ENCODE peak calls at places on chromosomes 1 and 21, in nine cellular contexts. One of them, this sample, is unnamed.

GRCh38 chr1:197737916-197738315 is 37.4 kb downstream of the DENND1B start:
- DNase-seq in mesenchymal stem cell: no peak
- DNase-seq in foreskin fibroblast: no peak
- DNase-seq in Peyer's patch: no peak
- DNase-seq in fibroblast of lung: no peak
- DNase-seq in GM23338: no peak
- DNase-seq in HAP-1: no peak
- DNase-seq in GM23248: no peak
- DNase-seq in NT2/D1: no peak
- DNase-seq in this sample: no peak

GRCh38 chr1:209839875-209840491 is 12.2 kb downstream of the UTP25 start:
- DNase-seq in Peyer's patch: peak
- DNase-seq in foreskin fibroblast: peak
- DNase-seq in mesenchymal stem cell: peak
- DNase-seq in NT2/D1: no peak
- DNase-seq in HAP-1: no peak
- DNase-seq in GM23338: no peak
- DNase-seq in GM23248: peak
- DNase-seq in fibroblast of lung: peak
- DNase-seq in this sample: peak

GRCh38 chr1:56578664-56578962 is 750 bp downstream of the PLPP3 start:
- DNase-seq in GM23248: no peak
- DNase-seq in NT2/D1: no peak
- DNase-seq in mesenchymal stem cell: no peak
- DNase-seq in Peyer's patch: no peak
- DNase-seq in foreskin fibroblast: peak
- DNase-seq in GM23338: no peak
- DNase-seq in fibroblast of lung: no peak
- DNase-seq in HAP-1: no peak
- DNase-seq in this sample: no peak

GRCh38 chr1:109628540-109629321 is 9.1 kb downstream of the AMPD2 start:
- DNase-seq in GM23248: peak
- DNase-seq in Peyer's patch: no peak
- DNase-seq in NT2/D1: no peak
- DNase-seq in fibroblast of lung: no peak
- DNase-seq in GM23338: no peak
- DNase-seq in mesenchymal stem cell: no peak
- DNase-seq in foreskin fibroblast: no peak
- DNase-seq in HAP-1: peak
- DNase-seq in this sample: no peak

GRCh38 chr1:58900401-58900800 is 116.6 kb upstream of the JUN start:
- DNase-seq in GM23248: no peak
- DNase-seq in GM23338: no peak
- DNase-seq in HAP-1: no peak
- DNase-seq in mesenchymal stem cell: no peak
- DNase-seq in NT2/D1: no peak
- DNase-seq in Peyer's patch: no peak
- DNase-seq in foreskin fibroblast: peak
- DNase-seq in fibroblast of lung: peak
- DNase-seq in this sample: no peak

GRCh38 chr1:147717051-147717705 is 43.2 kb downstream of the GJA5 start:
- DNase-seq in mesenchymal stem cell: no peak
- DNase-seq in HAP-1: no peak
- DNase-seq in GM23248: no peak
- DNase-seq in fibroblast of lung: no peak
- DNase-seq in NT2/D1: no peak
- DNase-seq in GM23338: no peak
- DNase-seq in foreskin fibroblast: no peak
- DNase-seq in Peyer's patch: peak
- DNase-seq in this sample: no peak

GRCh38 chr1:200058341-200058740 is 30.8 kb downstream of the NR5A2 start:
- DNase-seq in HAP-1: no peak
- DNase-seq in GM23248: no peak
- DNase-seq in GM23338: no peak
- DNase-seq in fibroblast of lung: no peak
- DNase-seq in mesenchymal stem cell: no peak
- DNase-seq in foreskin fibroblast: no peak
- DNase-seq in NT2/D1: no peak
- DNase-seq in Peyer's patch: no peak
- DNase-seq in this sample: no peak

GRCh38 chr1:79042117-79042516 is 35.6 kb upstream of the ADGRL4 start:
- DNase-seq in GM23248: peak
- DNase-seq in HAP-1: no peak
- DNase-seq in GM23338: no peak
- DNase-seq in fibroblast of lung: peak
- DNase-seq in Peyer's patch: no peak
- DNase-seq in mesenchymal stem cell: peak
- DNase-seq in foreskin fibroblast: peak
- DNase-seq in NT2/D1: no peak
- DNase-seq in this sample: peak

GRCh38 chr1:160353223-160353622 is 10.0 kb downstream of the NCSTN start:
- DNase-seq in foreskin fibroblast: no peak
- DNase-seq in fibroblast of lung: no peak
- DNase-seq in HAP-1: no peak
- DNase-seq in Peyer's patch: peak
- DNase-seq in mesenchymal stem cell: peak
- DNase-seq in GM23338: no peak
- DNase-seq in NT2/D1: no peak
- DNase-seq in GM23248: peak
- DNase-seq in this sample: peak

GRCh38 chr1:28028873-28029654 is 59.3 kb downstream of the EYA3 start:
- DNase-seq in HAP-1: no peak
- DNase-seq in fibroblast of lung: no peak
- DNase-seq in GM23338: no peak
- DNase-seq in foreskin fibroblast: peak
- DNase-seq in mesenchymal stem cell: peak
- DNase-seq in Peyer's patch: no peak
- DNase-seq in GM23248: peak
- DNase-seq in NT2/D1: no peak
- DNase-seq in this sample: peak

GRCh38 chr1:113721010-113721409 is 38.3 kb downstream of the PHTF1 start:
- DNase-seq in fibroblast of lung: no peak
- DNase-seq in GM23248: no peak
- DNase-seq in Peyer's patch: no peak
- DNase-seq in NT2/D1: no peak
- DNase-seq in HAP-1: no peak
- DNase-seq in foreskin fibroblast: no peak
- DNase-seq in mesenchymal stem cell: no peak
- DNase-seq in GM23338: no peak
- DNase-seq in this sample: no peak

GRCh38 chr1:32144033-32144432 is 35.4 kb upstream of the TXLNA start:
- DNase-seq in foreskin fibroblast: no peak
- DNase-seq in GM23248: no peak
- DNase-seq in HAP-1: no peak
- DNase-seq in GM23338: no peak
- DNase-seq in fibroblast of lung: peak
- DNase-seq in Peyer's patch: no peak
- DNase-seq in mesenchymal stem cell: no peak
- DNase-seq in NT2/D1: no peak
- DNase-seq in this sample: no peak

GRCh38 chr1:109255097-109255651 is 5.8 kb downstream of the CELSR2 start:
- DNase-seq in GM23338: peak
- DNase-seq in GM23248: no peak
- DNase-seq in HAP-1: no peak
- DNase-seq in mesenchymal stem cell: no peak
- DNase-seq in fibroblast of lung: no peak
- DNase-seq in Peyer's patch: no peak
- DNase-seq in foreskin fibroblast: no peak
- DNase-seq in NT2/D1: no peak
- DNase-seq in this sample: no peak

GRCh38 chr21:31330144-31330483 is 13.9 kb downstream of the TIAM1 start:
- DNase-seq in GM23248: no peak
- DNase-seq in fibroblast of lung: no peak
- DNase-seq in HAP-1: no peak
- DNase-seq in Peyer's patch: no peak
- DNase-seq in GM23338: no peak
- DNase-seq in foreskin fibroblast: no peak
- DNase-seq in NT2/D1: no peak
- DNase-seq in mesenchymal stem cell: no peak
- DNase-seq in this sample: no peak

GRCh38 chr1:33429846-33430750 is 797 bp downstream of the PHC2 start:
- DNase-seq in Peyer's patch: peak
- DNase-seq in NT2/D1: no peak
- DNase-seq in mesenchymal stem cell: peak
- DNase-seq in fibroblast of lung: no peak
- DNase-seq in HAP-1: no peak
- DNase-seq in GM23338: peak
- DNase-seq in foreskin fibroblast: no peak
- DNase-seq in GM23248: peak
- DNase-seq in this sample: peak

GRCh38 chr21:25421327-25422028 is 185.8 kb downstream of the MRPL39 start:
- DNase-seq in NT2/D1: peak
- DNase-seq in HAP-1: peak
- DNase-seq in GM23248: peak
- DNase-seq in Peyer's patch: peak
- DNase-seq in foreskin fibroblast: peak
- DNase-seq in mesenchymal stem cell: peak
- DNase-seq in fibroblast of lung: peak
- DNase-seq in GM23338: peak
- DNase-seq in this sample: peak

GRCh38 chr21:45530423-45531113 is 11.7 kb downstream of the SLC19A1 start:
- DNase-seq in fibroblast of lung: no peak
- DNase-seq in NT2/D1: no peak
- DNase-seq in GM23248: no peak
- DNase-seq in HAP-1: no peak
- DNase-seq in foreskin fibroblast: no peak
- DNase-seq in Peyer's patch: peak
- DNase-seq in mesenchymal stem cell: no peak
- DNase-seq in GM23338: no peak
- DNase-seq in this sample: no peak

GRCh38 chr1:109687641-109688499 is at the start of gene GSTM1:
- DNase-seq in NT2/D1: peak
- DNase-seq in GM23248: no peak
- DNase-seq in mesenchymal stem cell: peak
- DNase-seq in HAP-1: no peak
- DNase-seq in fibroblast of lung: peak
- DNase-seq in Peyer's patch: peak
- DNase-seq in foreskin fibroblast: peak
- DNase-seq in GM23338: no peak
- DNase-seq in this sample: peak

GRCh38 chr1:20373764-20374163 is 83.1 kb downstream of the VWA5B1 start:
- DNase-seq in GM23248: peak
- DNase-seq in NT2/D1: no peak
- DNase-seq in mesenchymal stem cell: no peak
- DNase-seq in GM23338: no peak
- DNase-seq in foreskin fibroblast: no peak
- DNase-seq in Peyer's patch: no peak
- DNase-seq in fibroblast of lung: no peak
- DNase-seq in HAP-1: no peak
- DNase-seq in this sample: no peak

GRCh38 chr1:168320805-168321577 is 40.3 kb downstream of the TBX19 start:
- DNase-seq in GM23248: peak
- DNase-seq in Peyer's patch: no peak
- DNase-seq in HAP-1: no peak
- DNase-seq in mesenchymal stem cell: peak
- DNase-seq in GM23338: no peak
- DNase-seq in fibroblast of lung: peak
- DNase-seq in NT2/D1: peak
- DNase-seq in foreskin fibroblast: peak
- DNase-seq in this sample: peak

GRCh38 chr1:231603598-231604275 is 22.9 kb upstream of the DISC1 start:
- DNase-seq in foreskin fibroblast: peak
- DNase-seq in GM23248: peak
- DNase-seq in HAP-1: peak
- DNase-seq in fibroblast of lung: peak
- DNase-seq in Peyer's patch: peak
- DNase-seq in mesenchymal stem cell: peak
- DNase-seq in NT2/D1: peak
- DNase-seq in GM23338: peak
- DNase-seq in this sample: peak

DNA sequence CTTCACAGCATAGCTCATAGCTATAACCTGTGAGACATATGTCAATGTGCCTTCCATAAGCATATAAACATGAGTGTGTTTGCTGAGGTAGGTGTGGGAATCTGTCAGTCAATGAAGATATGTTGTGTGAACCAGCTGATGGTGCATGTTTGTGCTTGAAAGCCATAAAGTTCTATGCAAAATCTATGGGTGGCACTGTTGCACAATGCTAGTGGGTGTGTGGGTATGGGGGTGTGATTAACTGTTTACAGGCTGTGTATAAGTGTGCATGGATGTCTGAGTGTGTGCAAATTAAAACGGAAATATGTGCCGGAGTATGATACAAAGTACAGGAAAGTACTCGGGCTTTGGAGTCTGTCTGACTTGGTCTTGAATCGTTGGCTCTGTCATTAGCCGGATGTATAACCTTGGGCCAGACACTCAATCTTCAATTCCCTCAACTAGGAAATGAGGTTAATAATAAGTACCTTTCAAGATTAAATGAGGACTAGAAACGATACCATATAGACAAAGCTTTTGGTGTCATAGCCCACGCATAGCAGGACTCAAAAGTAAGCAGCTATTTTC is 926 bp upstream of the ATP2B4 start:
- DNase-seq in GM23338: no peak
- DNase-seq in HAP-1: peak
- DNase-seq in fibroblast of lung: peak
- DNase-seq in NT2/D1: no peak
- DNase-seq in mesenchymal stem cell: no peak
- DNase-seq in Peyer's patch: peak
- DNase-seq in GM23248: peak
- DNase-seq in foreskin fibroblast: peak
- DNase-seq in this sample: peak
- H3K4me3 ChIP-seq in GM23338: peak
- H3K4me3 ChIP-seq in HAP-1: peak
- H3K4me3 ChIP-seq in fibroblast of lung: peak
- H3K4me3 ChIP-seq in NT2/D1: peak
- H3K4me3 ChIP-seq in mesenchymal stem cell: peak
- H3K4me3 ChIP-seq in Peyer's patch: no peak
- H3K4me3 ChIP-seq in GM23248: peak
- H3K4me3 ChIP-seq in foreskin fibroblast: peak
- H3K4me3 ChIP-seq in this sample: no peak

GRCh38 chr1:75130312-75130677 is 3.9 kb upstream of the LHX8 start:
- DNase-seq in HAP-1: no peak
- DNase-seq in GM23338: peak
- DNase-seq in fibroblast of lung: no peak
- DNase-seq in Peyer's patch: no peak
- DNase-seq in NT2/D1: no peak
- DNase-seq in mesenchymal stem cell: no peak
- DNase-seq in GM23248: no peak
- DNase-seq in foreskin fibroblast: no peak
- DNase-seq in this sample: no peak
- H3K4me3 ChIP-seq in HAP-1: no peak
- H3K4me3 ChIP-seq in GM23338: peak
- H3K4me3 ChIP-seq in fibroblast of lung: no peak
- H3K4me3 ChIP-seq in Peyer's patch: no peak
- H3K4me3 ChIP-seq in NT2/D1: peak
- H3K4me3 ChIP-seq in mesenchymal stem cell: no peak
- H3K4me3 ChIP-seq in GM23248: no peak
- H3K4me3 ChIP-seq in foreskin fibroblast: no peak
- H3K4me3 ChIP-seq in this sample: no peak

GRCh38 chr1:1306070-1306660 is 1.6 kb downstream of the ACAP3 start:
- DNase-seq in mesenchymal stem cell: peak
- DNase-seq in fibroblast of lung: no peak
- DNase-seq in HAP-1: peak
- DNase-seq in Peyer's patch: no peak
- DNase-seq in GM23338: peak
- DNase-seq in GM23248: peak
- DNase-seq in foreskin fibroblast: peak
- DNase-seq in NT2/D1: no peak
- DNase-seq in this sample: no peak
- H3K4me3 ChIP-seq in mesenchymal stem cell: peak
- H3K4me3 ChIP-seq in fibroblast of lung: peak
- H3K4me3 ChIP-seq in HAP-1: peak
- H3K4me3 ChIP-seq in Peyer's patch: peak
- H3K4me3 ChIP-seq in GM23338: peak
- H3K4me3 ChIP-seq in GM23248: peak
- H3K4me3 ChIP-seq in foreskin fibroblast: peak
- H3K4me3 ChIP-seq in NT2/D1: peak
- H3K4me3 ChIP-seq in this sample: peak

GRCh38 chr1:185439727-185440415 is 122.8 kb upstream of the IVNS1ABP start:
- DNase-seq in foreskin fibroblast: peak
- DNase-seq in GM23338: no peak
- DNase-seq in fibroblast of lung: no peak
- DNase-seq in Peyer's patch: no peak
- DNase-seq in NT2/D1: no peak
- DNase-seq in HAP-1: no peak
- DNase-seq in mesenchymal stem cell: peak
- DNase-seq in GM23248: peak
- DNase-seq in this sample: peak
- H3K4me3 ChIP-seq in foreskin fibroblast: no peak
- H3K4me3 ChIP-seq in GM23338: no peak
- H3K4me3 ChIP-seq in fibroblast of lung: no peak
- H3K4me3 ChIP-seq in Peyer's patch: no peak
- H3K4me3 ChIP-seq in NT2/D1: no peak
- H3K4me3 ChIP-seq in HAP-1: no peak
- H3K4me3 ChIP-seq in mesenchymal stem cell: no peak
- H3K4me3 ChIP-seq in GM23248: no peak
- H3K4me3 ChIP-seq in this sample: no peak

This sample was measured in fibroblast of villous mesenchyme.